ENCODE peak calls at places on chromosomes 2 and 18, in seven cellular contexts. T is left lung, M is hepatocyte, Q is AG10803, C is cardiac fibroblast, B is endothelial cell of umbilical vein, Y is GM12865. U is an unnamed sample.

GRCh38 chr2:96175951-96176350 is 30.7 kb upstream of the DUSP2 start:
- DNase-seq in T (no peak), M (no peak), Q (peak; percentile 58), C (peak; percentile 76), B (no peak), Y (peak; percentile 57), U (no peak)

GRCh38 chr18:67896471-67896870 is 380.0 kb upstream of the DSEL start:
- DNase-seq in T (no peak), M (no peak), Q (no peak), C (no peak), B (peak; percentile 6), Y (no peak), U (no peak)

GRCh38 chr2:127158614-127159290 is 51.8 kb upstream of the BIN1 start:
- DNase-seq in T (peak; percentile 37), M (no peak), Q (no peak), C (no peak), B (no peak), Y (no peak), U (no peak)

GRCh38 chr2:6780765-6781274 is 84.9 kb downstream of the CMPK2 start:
- DNase-seq in T (no peak), M (peak; percentile 78), Q (peak; percentile 25), C (peak; percentile 16), B (peak; percentile 50), Y (peak; percentile 31), U (peak; percentile 79)

GRCh38 chr2:106175084-106175850 is 18.8 kb downstream of the UXS1 start:
- DNase-seq in T (no peak), M (no peak), Q (no peak), C (no peak), B (no peak), Y (no peak), U (no peak)

GRCh38 chr2:205908491-205909193 is 177.3 kb downstream of the INO80D start:
- DNase-seq in T (no peak), M (peak; percentile 48), Q (no peak), C (no peak), B (no peak), Y (no peak), U (no peak)

GRCh38 chr2:206511283-206511682 is 68.0 kb downstream of the ADAM23 start:
- DNase-seq in T (no peak), M (no peak), Q (no peak), C (no peak), B (no peak), Y (no peak), U (no peak)

GRCh38 chr18:5173216-5173615 is 23.8 kb downstream of the AKAIN1 start:
- DNase-seq in T (no peak), M (no peak), Q (no peak), C (no peak), B (no peak), Y (no peak), U (no peak)

GRCh38 chr2:75570948-75571729 is 10.4 kb upstream of the EVA1A start:
- DNase-seq in T (no peak), M (peak; percentile 51), Q (peak; percentile 31), C (no peak), B (peak; percentile 55), Y (no peak), U (no peak)

GRCh38 chr2:168874368-168875005 is 15.7 kb downstream of the SPC25 start:
- DNase-seq in T (no peak), M (no peak), Q (no peak), C (no peak), B (peak; percentile 28), Y (no peak), U (no peak)

GRCh38 chr2:25700221-25700660 is 26.9 kb upstream of the DTNB start:
- DNase-seq in T (no peak), M (peak; percentile 70), Q (peak; percentile 42), C (peak; percentile 61), B (peak; percentile 73), Y (peak; percentile 38), U (no peak)

GRCh38 chr18:59921384-59921891 is 21.6 kb downstream of the PMAIP1 start:
- DNase-seq in T (no peak), M (no peak), Q (peak; percentile 77), C (no peak), B (no peak), Y (peak; percentile 83), U (no peak)

GRCh38 chr2:6855860-6856547 is 9.7 kb downstream of the CMPK2 start:
- DNase-seq in T (no peak), M (no peak), Q (no peak), C (no peak), B (no peak), Y (no peak), U (no peak)

GRCh38 chr2:164651361-164651760 is 30.1 kb upstream of the GRB14 start:
- DNase-seq in T (no peak), M (no peak), Q (no peak), C (no peak), B (no peak), Y (no peak), U (no peak)

GRCh38 chr2:237603718-237604362 is 13.3 kb upstream of the RAB17 start:
- DNase-seq in T (no peak), M (no peak), Q (no peak), C (peak; percentile 85), B (peak; percentile 96), Y (peak; percentile 52), U (peak; percentile 66)

GRCh38 chr2:1674766-1675397 is 69.4 kb downstream of the PXDN start:
- DNase-seq in T (no peak), M (no peak), Q (no peak), C (no peak), B (no peak), Y (no peak), U (no peak)

GRCh38 chr18:471701-472100 is 28.8 kb downstream of the COLEC12 start:
- DNase-seq in T (no peak), M (no peak), Q (peak; percentile 56), C (peak; percentile 70), B (no peak), Y (no peak), U (no peak)

GRCh38 chr2:111171337-111171930 is 50.7 kb downstream of the BCL2L11 start:
- DNase-seq in T (no peak), M (peak; percentile 42), Q (no peak), C (no peak), B (no peak), Y (no peak), U (no peak)

GRCh38 chr2:47897191-47897955 is 8.9 kb downstream of the FBXO11 start:
- DNase-seq in T (no peak), M (no peak), Q (no peak), C (no peak), B (no peak), Y (peak; percentile 29), U (no peak)

GRCh38 chr2:20419007-20419576 is 27.8 kb upstream of the RHOB start:
- DNase-seq in T (no peak), M (peak; percentile 60), Q (peak; percentile 52), C (peak; percentile 69), B (peak; percentile 47), Y (no peak), U (no peak)

GRCh38 chr2:227939271-227940027 is 68.0 kb downstream of the DAW1 start:
- DNase-seq in T (no peak), M (peak; percentile 53), Q (peak; percentile 30), C (peak; percentile 78), B (peak; percentile 22), Y (peak; percentile 65), U (no peak)

GRCh38 chr2:5190023-5190422 is 502.2 kb upstream of the SOX11 start:
- DNase-seq in T (no peak), M (no peak), Q (no peak), C (peak; percentile 3), B (peak; percentile 2), Y (no peak), U (no peak)

GRCh38 chr2:5195636-5196035 is 496.5 kb upstream of the SOX11 start:
- DNase-seq in T (no peak), M (no peak), Q (no peak), C (no peak), B (no peak), Y (no peak), U (no peak)
- H3K4me3 ChIP-seq in T (no peak overlapping the region), M (no peak overlapping the region), Q (no peak overlapping the region), C (no peak overlapping the region), B (no peak overlapping the region), Y (no peak overlapping the region), U (no peak overlapping the region)

GRCh38 chr2:182522428-182522896 is 95.6 kb upstream of the PDE1A start:
- DNase-seq in T (no peak), M (no peak), Q (peak; percentile 26), C (no peak), B (peak; percentile 95), Y (no peak), U (no peak)
- H3K4me3 ChIP-seq in T (no peak overlapping the region), M (no peak overlapping the region), Q (no peak overlapping the region), C (no peak overlapping the region), B (no peak overlapping the region), Y (no peak overlapping the region), U (no peak overlapping the region)

GRCh38 chr18:12906773-12907172 is 22.7 kb upstream of the PTPN2 start:
- DNase-seq in T (no peak), M (no peak), Q (no peak), C (no peak), B (no peak), Y (no peak), U (no peak)
- H3K4me3 ChIP-seq in T (no peak overlapping the region), M (no peak overlapping the region), Q (no peak overlapping the region), C (no peak overlapping the region), B (no peak overlapping the region), Y (no peak overlapping the region), U (no peak overlapping the region)

GRCh38 chr2:219362072-219362471 is 25.6 kb downstream of the DNPEP start:
- DNase-seq in T (no peak), M (no peak), Q (no peak), C (no peak), B (no peak), Y (no peak), U (no peak)

GRCh38 chr2:219362524-219363164 is 25.1 kb downstream of the DNPEP start:
- DNase-seq in T (no peak), M (peak; percentile 39), Q (peak; percentile 98), C (peak; percentile 95), B (peak; percentile 22), Y (peak; percentile 76), U (no peak)

GRCh38 chr2:219354582-219354981 is 22.0 kb upstream of the RESP18 start:
- DNase-seq in T (no peak), M (no peak), Q (no peak), C (no peak), B (no peak), Y (no peak), U (no peak)

GRCh38 chr2:219356834-219357233 is 24.3 kb upstream of the RESP18 start:
- DNase-seq in T (no peak), M (no peak), Q (no peak), C (no peak), B (no peak), Y (no peak), U (no peak)

DNA sequence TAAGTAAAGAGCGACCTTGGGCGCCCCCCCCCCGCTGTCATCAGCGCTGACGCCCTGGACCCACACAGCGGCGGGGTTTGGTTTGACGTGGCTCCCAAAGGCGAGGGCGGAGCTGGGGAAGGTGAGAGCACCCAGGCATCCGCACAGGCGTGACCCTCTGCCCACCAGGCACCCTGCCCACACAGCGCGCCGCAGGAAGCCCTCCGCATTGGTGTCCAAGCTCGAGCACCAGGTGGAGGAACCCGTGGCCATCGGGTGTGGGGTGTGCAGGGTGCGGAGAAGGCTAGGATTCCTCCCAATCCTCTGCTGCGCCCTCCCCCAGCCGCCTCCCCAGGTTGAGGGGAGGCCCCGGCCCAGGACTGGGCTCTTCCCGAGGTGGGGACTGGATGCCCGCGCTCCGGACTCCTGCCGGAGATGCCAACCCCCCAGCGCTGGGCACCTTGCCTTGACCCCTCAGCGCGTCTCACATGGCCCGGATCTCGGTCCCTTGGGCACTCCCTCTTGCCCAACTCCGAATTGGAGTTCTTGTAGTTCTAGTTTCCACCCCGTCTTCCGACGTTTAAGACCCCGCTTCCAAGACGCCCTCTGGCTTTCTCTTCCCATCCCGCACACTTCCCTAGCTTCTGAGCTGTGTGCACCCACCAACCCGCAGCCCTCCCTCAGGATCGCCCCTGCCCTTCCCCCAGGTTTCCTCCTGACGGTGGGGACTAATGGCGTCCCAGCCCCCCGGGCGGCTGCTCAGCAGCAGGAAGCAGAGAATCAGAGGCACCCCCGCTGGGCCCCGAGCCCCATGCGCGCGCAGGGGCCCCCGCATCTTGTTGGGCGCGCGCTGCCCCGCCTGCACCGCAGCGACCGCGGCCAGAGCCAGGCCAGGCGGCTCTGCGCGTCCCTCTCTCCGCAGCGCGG is 25.9 kb upstream of the RESP18 start:
- DNase-seq in T (peak; percentile 74), M (no peak), Q (no peak), C (no peak), B (no peak), Y (no peak), U (no peak)
- H3K4me3 ChIP-seq in T (peak overlapping the region; percentile 11), M (no peak overlapping the region), Q (peak overlapping the region; percentile 15), C (peak overlapping the region; percentile 13), B (no peak overlapping the region), Y (no peak overlapping the region), U (no peak overlapping the region)

U was measured in aorta.